ENCODE peak calls at places on chromosomes 2 and 18, in four cellular contexts. T is K562, V is ovary, I is thoracic aorta. L is an unnamed sample.

GRCh38 chr2:63403820-63404219 is 184.5 kb downstream of the WDPCP start:
- DNase-seq in T (no peak), V (no peak), I (no peak), L (no peak)

GRCh38 chr18:12768622-12769021 is 65.8 kb downstream of the PSMG2 start:
- DNase-seq in I (no peak), T (no peak), V (no peak), L (no peak)

GRCh38 chr18:62586148-62586774 is 63.4 kb downstream of the ZCCHC2 start:
- DNase-seq in V (peak; percentile 46), T (peak; percentile 74), I (peak; percentile 13), L (peak; percentile 84)

GRCh38 chr2:241226723-241227634 is 38.5 kb downstream of the ANO7 start:
- DNase-seq in V (no peak), T (no peak), I (no peak), L (no peak)

GRCh38 chr18:44759925-44760342 is 79.2 kb downstream of the SETBP1 start:
- DNase-seq in T (no peak), I (no peak), V (no peak), L (no peak)

GRCh38 chr2:68253211-68254068 is 1.1 kb upstream of the PPP3R1 start:
- DNase-seq in V (no peak), I (no peak), T (peak; percentile 47), L (no peak)

GRCh38 chr2:160287476-160287875 is 87.4 kb upstream of the ITGB6 start:
- DNase-seq in I (no peak), T (no peak), V (no peak), L (no peak)

GRCh38 chr18:28126768-28127167 is 50.2 kb downstream of the CDH2 start:
- DNase-seq in T (no peak), V (no peak), I (no peak), L (no peak)

GRCh38 chr2:8533923-8534322 is 147.9 kb upstream of the ID2 start:
- DNase-seq in T (no peak), V (no peak), I (no peak), L (no peak)

GRCh38 chr2:98702127-98702802 is 28.7 kb downstream of the MGAT4A start:
- DNase-seq in V (peak; percentile 10), T (no peak), I (no peak), L (no peak)

GRCh38 chr2:151043484-151043883 is 218.2 kb downstream of the RBM43 start:
- DNase-seq in I (no peak), V (no peak), T (no peak), L (no peak)

GRCh38 chr18:63444567-63444966 is 22.3 kb upstream of the VPS4B start:
- DNase-seq in V (no peak), T (no peak), I (no peak), L (no peak)

GRCh38 chr2:37449686-37450392 is 105.4 kb downstream of the QPCT start:
- DNase-seq in V (no peak), T (no peak), I (peak; percentile 11), L (no peak)

GRCh38 chr2:197286805-197287595 is 23.6 kb downstream of the ANKRD44 start:
- DNase-seq in I (no peak), V (peak; percentile 49), T (no peak), L (no peak)

GRCh38 chr2:160507464-160507863 is 13.9 kb upstream of the RBMS1 start:
- DNase-seq in T (no peak), I (no peak), V (no peak), L (no peak)

GRCh38 chr2:220127311-220127710 is 499.9 kb downstream of the SLC4A3 start:
- DNase-seq in I (no peak), T (no peak), V (no peak), L (no peak)

GRCh38 chr18:37499008-37499407 is 66.6 kb downstream of the CELF4 start:
- DNase-seq in I (no peak), V (no peak), T (no peak), L (no peak)

GRCh38 chr2:144456680-144457079 is 63.2 kb downstream of the ZEB2 start:
- DNase-seq in T (peak; percentile 46), V (no peak), I (peak; percentile 38), L (no peak)

GRCh38 chr2:168884990-168885389 is 5.2 kb downstream of the SPC25 start:
- DNase-seq in V (no peak), I (no peak), T (no peak), L (no peak)

GRCh38 chr2:146844226-146844990 is 1000.4 kb upstream of the ACVR2A start:
- DNase-seq in V (no peak), T (no peak), I (no peak), L (no peak)

GRCh38 chr2:99850076-99850710 is 292.2 kb downstream of the AFF3 start:
- DNase-seq in I (no peak), T (no peak), V (no peak), L (no peak)

GRCh38 chr2:107932483-107932882 is 53.8 kb upstream of the SLC5A7 start:
- DNase-seq in V (no peak), T (no peak), I (no peak), L (no peak)

GRCh38 chr18:36628435-36629094 is 200.2 kb downstream of the TPGS2 start:
- DNase-seq in I (no peak), V (no peak), T (no peak), L (no peak)

GRCh38 chr18:58579561-58580047 is 49.3 kb downstream of the ALPK2 start:
- DNase-seq in I (no peak), T (no peak), V (no peak), L (no peak)

GRCh38 chr2:212843409-212844199 is 305.0 kb upstream of the ERBB4 start:
- DNase-seq in V (no peak), I (no peak), T (no peak), L (no peak)

GRCh38 chr2:19073522-19073921 is 284.9 kb downstream of the OSR1 start:
- DNase-seq in I (no peak), V (no peak), T (no peak), L (no peak)

GRCh38 chr2:30234180-30234971 is 3.0 kb downstream of the LBH start:
- DNase-seq in V (peak; percentile 34), T (no peak), I (peak; percentile 52), L (no peak)

GRCh38 chr2:215425021-215425782 is 10.7 kb downstream of the FN1 start:
- DNase-seq in T (no peak), V (no peak), I (no peak), L (no peak)

GRCh38 chr2:105712166-105712915 is 32.4 kb upstream of the NCK2 start:
- DNase-seq in T (no peak), V (no peak), I (no peak), L (no peak)

GRCh38 chr2:149383340-149383739 is 53.0 kb downstream of the LYPD6 start:
- DNase-seq in V (no peak), I (no peak), T (no peak), L (no peak)

GRCh38 chr2:240623531-240624010 is 1.7 kb upstream of the GPR35 start:
- DNase-seq in V (no peak), I (no peak), T (no peak), L (peak; percentile 57)

GRCh38 chr18:36942264-36942663 is 113.3 kb downstream of the KIAA1328 start:
- DNase-seq in V (no peak), T (peak; percentile 59), I (no peak), L (no peak)

GRCh38 chr2:142914507-142915313 is 37.2 kb downstream of the KYNU start:
- DNase-seq in I (no peak), T (no peak), V (no peak), L (no peak)

GRCh38 chr2:109531896-109532727 is 81.7 kb downstream of the SEPTIN10 start:
- DNase-seq in V (no peak), T (no peak), I (no peak), L (no peak)

GRCh38 chr2:48229063-48229462 is 300.9 kb upstream of the STON1 start:
- DNase-seq in I (no peak), V (no peak), T (no peak), L (no peak)

GRCh38 chr2:221467610-221468009 is 104.5 kb downstream of the EPHA4 start:
- DNase-seq in V (peak; percentile 17), I (no peak), T (no peak), L (no peak)

GRCh38 chr18:5239447-5239846 is 42.4 kb upstream of the AKAIN1 start:
- DNase-seq in T (no peak), I (no peak), V (no peak), L (no peak)

GRCh38 chr18:5237083-5237722 is 40.1 kb upstream of the AKAIN1 start:
- DNase-seq in T (peak; percentile 49), I (no peak), V (no peak), L (no peak)

GRCh38 chr18:5238371-5238758 is 41.3 kb upstream of the AKAIN1 start:
- DNase-seq in I (no peak), V (peak; percentile 23), T (peak; percentile 45), L (peak; percentile 78)

GRCh38 chr18:5237723-5238370 is 40.8 kb upstream of the AKAIN1 start:
- DNase-seq in V (peak; percentile 84), I (peak; percentile 47), T (peak; percentile 87), L (peak; percentile 95)
- TF ChIP-seq CTCF in V (no peak), I (no peak), T (no peak), L (peak; percentile 38)

GRCh38 chr18:22627506-22627905 is 209.8 kb upstream of the CTAGE1 start:
- DNase-seq in I (no peak), V (no peak), T (no peak), L (no peak)

GRCh38 chr18:22624171-22624570 is 206.5 kb upstream of the CTAGE1 start:
- DNase-seq in I (no peak), V (no peak), T (no peak), L (no peak)

GRCh38 chr18:22626771-22627170 is 209.1 kb upstream of the CTAGE1 start:
- DNase-seq in I (no peak), T (no peak), V (no peak), L (no peak)

GRCh38 chr18:22625406-22625805 is 207.7 kb upstream of the CTAGE1 start:
- DNase-seq in I (no peak), T (no peak), V (no peak), L (no peak)

DNA sequence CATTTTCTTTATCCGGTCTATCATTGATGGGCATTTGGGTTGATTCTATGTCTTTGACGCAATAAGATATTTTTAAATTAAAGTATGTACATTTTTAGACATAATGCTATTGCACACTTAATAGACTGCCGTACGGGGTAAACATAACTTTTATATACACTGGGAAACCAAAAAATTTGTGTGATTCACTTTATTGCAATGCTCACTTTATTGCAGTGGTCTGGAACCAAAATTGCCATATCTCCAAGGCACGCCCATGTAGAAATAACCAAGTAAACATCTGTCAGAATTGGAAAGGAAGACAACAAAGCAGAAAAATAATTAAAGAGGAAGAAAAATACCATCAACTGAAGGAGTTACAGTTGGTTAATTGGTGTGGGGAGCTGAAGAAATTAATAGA is 205.8 kb upstream of the CTAGE1 start:
- DNase-seq in V (no peak), I (no peak), T (no peak), L (no peak)
- H3K4me1 ChIP-seq in V (no peaks in the 10 kb centered on the region), I (no peaks in the 10 kb centered on the region), T (no peaks in the 10 kb centered on the region), L (no peaks in the 10 kb centered on the region)

GRCh38 chr2:24489942-24490673 is 946 bp upstream of the NCOA1 start:
- DNase-seq in T (peak; percentile 38), V (peak; percentile 13), I (no peak), L (no peak)
- H3K4me3 ChIP-seq in T (peak overlapping the region; percentile 69), V (peak overlapping the region; percentile 95), I (peak overlapping the region; percentile 90), L (peak overlapping the region; percentile 58)

DNA sequence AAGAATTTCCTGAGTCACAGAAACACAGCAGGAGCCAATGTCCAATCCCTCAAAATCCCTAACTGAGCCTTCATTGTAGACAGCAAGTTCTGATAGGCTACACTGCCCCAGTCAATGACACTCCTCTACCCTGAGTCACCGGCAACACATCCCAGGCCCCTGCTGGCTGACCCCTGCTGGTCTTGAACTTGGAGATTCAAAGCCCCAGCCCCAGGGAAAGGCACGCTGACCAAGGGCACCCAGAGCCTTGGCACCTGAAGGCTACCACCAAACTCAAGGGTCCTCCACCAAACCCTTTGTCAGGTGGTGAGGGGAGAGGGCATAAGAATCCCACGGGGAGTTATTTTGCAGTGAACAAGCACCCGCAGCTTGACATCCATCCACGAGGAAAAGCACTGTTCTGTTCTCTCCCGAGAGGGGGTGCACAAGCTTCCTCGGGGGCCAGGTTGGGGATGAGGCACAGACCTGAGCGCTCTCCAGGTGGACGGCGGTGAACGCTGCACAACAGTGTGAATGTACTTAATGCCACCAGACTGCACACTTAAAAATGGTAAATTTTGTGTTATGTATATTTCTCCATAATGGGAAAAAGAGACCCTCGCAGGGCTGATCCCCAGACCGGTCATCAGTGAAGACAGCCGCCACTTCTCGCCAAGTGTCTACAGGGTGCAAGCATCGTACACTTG is 46.9 kb downstream of the TFCP2L1 start:
- DNase-seq in I (no peak), T (peak; percentile 16), V (no peak), L (peak; percentile 52)
- TF ChIP-seq CTCF in I (no peak), T (no peak), V (no peak), L (no peak)